ENCODE peak calls at places on chromosomes 2 and 18, in five cellular contexts. Y, G, E, I and H are unnamed samples.

GRCh38 chr2:175393851-175394250 is 212.3 kb upstream of the ATP5MC3 start:
- DNase-seq in Y (no peak), G (no peak), E (no peak), I (no peak), H (no peak)

GRCh38 chr2:34353498-34354113 is 754.5 kb upstream of the FAM98A start:
- DNase-seq in Y (no peak), G (no peak), E (no peak), I (no peak), H (no peak)

GRCh38 chr2:236214331-236214995 is 46.3 kb upstream of the GBX2 start:
- DNase-seq in Y (no peak), G (peak), E (no peak), I (no peak), H (no peak)

GRCh38 chr2:33796511-33796910 is 197.4 kb upstream of the FAM98A start:
- DNase-seq in Y (no peak), G (no peak), E (no peak), I (no peak), H (no peak)

GRCh38 chr2:10473121-10473756 is 25.1 kb upstream of the ODC1 start:
- DNase-seq in Y (no peak), G (no peak), E (no peak), I (no peak), H (no peak)

GRCh38 chr2:17413031-17413430 is 105.2 kb downstream of the RAD51AP2 start:
- DNase-seq in Y (no peak), G (no peak), E (no peak), I (no peak), H (no peak)

GRCh38 chr2:203814661-203815540 is 52.7 kb upstream of the CTLA4 start:
- DNase-seq in Y (peak), G (peak), E (peak), I (peak), H (peak)

GRCh38 chr2:158034198-158034831 is 67.4 kb upstream of the UPP2 start:
- DNase-seq in Y (no peak), G (peak), E (peak), I (peak), H (peak)

GRCh38 chr18:36640005-36640952 is 188.5 kb downstream of the TPGS2 start:
- DNase-seq in Y (no peak), G (no peak), E (no peak), I (no peak), H (peak)

GRCh38 chr2:66839551-66840320 is 404.8 kb downstream of the MEIS1 start:
- DNase-seq in Y (no peak), G (no peak), E (no peak), I (no peak), H (peak)

GRCh38 chr2:181540421-181540820 is 83.2 kb downstream of the ITGA4 start:
- DNase-seq in Y (no peak), G (no peak), E (no peak), I (no peak), H (no peak)

GRCh38 chr2:120205901-120206581 is 17.2 kb downstream of the TMEM185B start:
- DNase-seq in Y (no peak), G (peak), E (peak), I (no peak), H (no peak)

GRCh38 chr18:39835303-39836030 is 2119.6 kb upstream of the PIK3C3 start:
- DNase-seq in Y (no peak), G (no peak), E (no peak), I (no peak), H (peak)

GRCh38 chr18:12283256-12283655 is 24.8 kb upstream of the TUBB6 start:
- DNase-seq in Y (no peak), G (no peak), E (no peak), I (no peak), H (peak)

GRCh38 chr2:62441421-62441820 is 64.6 kb downstream of the TMEM17 start:
- DNase-seq in Y (no peak), G (no peak), E (no peak), I (no peak), H (no peak)
- TF ChIP-seq CTCF in Y (no peak), G (no peak), E (no peak), I (no peak), H (no peak)

GRCh38 chr2:110153416-110153815 is 37.8 kb upstream of the MALL start:
- DNase-seq in Y (no peak), G (no peak), E (no peak), I (no peak), H (peak)
- TF ChIP-seq CTCF in Y (no peak), G (no peak), E (no peak), I (no peak), H (no peak)

GRCh38 chr2:130768191-130768855 is 13.0 kb downstream of the AMER3 start:
- DNase-seq in Y (no peak), G (no peak), E (no peak), I (no peak), H (no peak)
- TF ChIP-seq CTCF in Y (no peak), G (peak), E (peak), I (peak), H (no peak)

GRCh38 chr2:26838121-26838906 is 9.6 kb upstream of the DPYSL5 start:
- DNase-seq in Y (no peak), G (no peak), E (no peak), I (no peak), H (peak)
- TF ChIP-seq CTCF in Y (no peak), G (no peak), E (no peak), I (no peak), H (no peak)

GRCh38 chr2:22270341-22270740 is 1114.6 kb upstream of the KLHL29 start:
- DNase-seq in Y (no peak), G (no peak), E (no peak), I (no peak), H (no peak)
- TF ChIP-seq CTCF in Y (no peak), G (no peak), E (no peak), I (no peak), H (no peak)

GRCh38 chr2:174336403-174337336 is 1.9 kb downstream of the SP9 start:
- DNase-seq in Y (peak), G (peak), E (no peak), I (no peak), H (no peak)
- TF ChIP-seq CTCF in Y (peak), G (peak), E (peak), I (no peak), H (no peak)

GRCh38 chr2:170457742-170458141 is 257.4 kb upstream of the SP5 start:
- DNase-seq in Y (no peak), G (no peak), E (no peak), I (no peak), H (no peak)
- TF ChIP-seq CTCF in Y (no peak), G (no peak), E (no peak), I (no peak), H (no peak)

DNA sequence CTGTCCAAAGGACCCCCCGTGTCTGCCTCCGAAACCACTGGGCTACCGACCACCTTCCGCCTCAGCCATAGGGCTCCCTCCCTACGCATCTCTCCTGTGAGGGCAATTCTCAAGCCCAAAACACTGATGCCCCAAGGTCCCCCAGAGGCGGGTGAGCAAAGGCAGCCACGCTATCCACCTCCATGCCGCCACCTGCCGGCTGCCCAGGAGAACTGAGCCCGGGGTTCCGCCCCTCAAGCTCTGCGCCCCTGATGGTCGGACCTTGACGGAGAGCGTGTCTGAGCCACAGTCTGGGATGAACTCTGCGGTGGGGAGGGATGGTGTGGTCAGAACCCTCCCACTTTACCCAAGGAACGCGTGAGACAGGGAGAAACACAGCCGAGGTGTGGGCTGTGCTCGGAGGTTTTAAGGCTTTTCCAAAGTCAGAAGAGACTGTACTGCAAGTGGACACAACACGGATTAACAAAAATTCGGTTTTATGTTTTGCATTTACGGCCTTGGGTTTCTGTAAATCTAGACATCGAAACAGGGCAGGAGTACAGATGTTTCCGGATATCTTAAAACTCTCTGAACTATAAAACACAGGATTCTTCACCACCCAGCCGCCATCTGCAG is 114.1 kb downstream of the ZNF516 start:
- DNase-seq in Y (no peak), G (peak), E (no peak), I (no peak), H (peak)
- TF ChIP-seq CTCF in Y (no peak), G (peak), E (peak), I (peak), H (peak)

DNA sequence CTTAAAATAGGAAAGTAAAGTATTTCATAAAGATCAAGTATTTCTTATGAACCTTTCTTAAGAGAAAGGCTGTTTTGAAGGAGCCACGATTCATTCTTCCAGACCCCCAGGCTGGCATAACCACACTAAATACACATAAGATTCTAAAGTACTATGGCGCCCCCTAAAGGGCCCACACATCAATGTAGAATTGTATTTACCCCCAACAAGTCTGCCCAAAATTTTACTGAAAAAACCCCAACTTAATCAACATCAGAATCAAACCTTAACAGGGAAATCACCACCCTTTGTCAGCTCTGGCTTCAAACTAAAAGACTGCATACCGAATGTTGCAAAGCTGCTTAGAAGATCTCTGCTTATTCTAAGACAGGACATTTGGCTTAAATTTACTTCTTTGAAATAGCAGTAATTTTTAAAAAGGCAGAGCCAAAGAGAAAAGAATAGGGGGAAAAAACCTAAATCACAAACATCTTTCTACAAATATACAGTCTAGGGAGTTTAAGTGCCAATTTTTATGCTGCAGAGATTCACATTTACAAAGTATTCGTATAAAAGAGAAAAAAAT is 20.4 kb upstream of the BCL2 start:
- DNase-seq in Y (peak), G (peak), E (no peak), I (no peak), H (peak)
- TF ChIP-seq CTCF in Y (peak), G (peak), E (peak), I (peak), H (peak)

GRCh38 chr2:121888189-121888557 is 132.7 kb downstream of the TSN start:
- DNase-seq in Y (no peak), G (peak), E (no peak), I (no peak), H (no peak)
- TF ChIP-seq CTCF in Y (no peak), G (peak), E (no peak), I (peak), H (peak)